ENCODE peak calls at places on chromosomes 7 and 10, in six cellular contexts. C is brain microvascular endothelial cell, O is AG04450, P is GM20000, N is IMR-90, X is A549. R is an unnamed sample.

GRCh38 chr10:42475168-42476098 is 162.9 kb downstream of the ZNF33B start:
- DNase-seq in O (no peak), C (peak; percentile 11), P (no peak), X (no peak), N (peak; percentile 16), R (no peak)

GRCh38 chr7:7861211-7861633 is 107.4 kb upstream of the GLCCI1 start:
- DNase-seq in C (peak; percentile 51), N (peak; percentile 87), O (peak; percentile 63), P (no peak), X (peak; percentile 9), R (no peak)

GRCh38 chr10:95559466-95559865 is 1.7 kb downstream of the SORBS1 start:
- DNase-seq in P (no peak), O (no peak), X (no peak), N (no peak), C (no peak), R (no peak)

GRCh38 chr10:132563485-132564248 is 26.1 kb downstream of the INPP5A start:
- DNase-seq in O (no peak), N (no peak), C (peak; percentile 17), P (peak; percentile 75), X (no peak), R (peak; percentile 71)

GRCh38 chr7:7944619-7945282 is 23.8 kb upstream of the GLCCI1 start:
- DNase-seq in X (no peak), C (no peak), P (peak; percentile 75), O (no peak), N (no peak), R (peak; percentile 66)

GRCh38 chr7:47539398-47540052 is 42.4 kb downstream of the TNS3 start:
- DNase-seq in N (peak; percentile 92), X (peak; percentile 71), P (no peak), C (peak; percentile 72), O (peak; percentile 41), R (no peak)

GRCh38 chr7:80831996-80832395 is 86.9 kb downstream of the SEMA3C start:
- DNase-seq in N (peak; percentile 57), P (no peak), O (no peak), C (no peak), X (no peak), R (no peak)

GRCh38 chr10:83820033-83820432 is 319.3 kb upstream of the GHITM start:
- DNase-seq in P (no peak), X (no peak), O (no peak), C (no peak), N (no peak), R (no peak)

GRCh38 chr10:30028006-30028441 is 31.4 kb downstream of the JCAD start:
- DNase-seq in P (no peak), N (no peak), X (no peak), O (no peak), C (no peak), R (no peak)

GRCh38 chr10:58570979-58571378 is 58.3 kb downstream of the BICC1 start:
- DNase-seq in N (no peak), P (no peak), C (no peak), O (no peak), X (no peak), R (no peak)

GRCh38 chr10:104279550-104280259 is 10.7 kb downstream of the GSTO2 start:
- DNase-seq in X (no peak), P (no peak), C (no peak), O (no peak), N (no peak), R (no peak)

GRCh38 chr7:158828343-158829020 is 827 bp downstream of the ESYT2 start:
- DNase-seq in X (peak; percentile 29), O (no peak), N (no peak), P (peak; percentile 56), C (no peak), R (peak; percentile 30)

GRCh38 chr7:32290015-32290414 is 200.2 kb downstream of the LSM5 start:
- DNase-seq in N (no peak), O (no peak), P (no peak), C (no peak), X (no peak), R (no peak)

GRCh38 chr7:110803602-110804143 is 287.3 kb upstream of the LRRN3 start:
- DNase-seq in P (no peak), C (no peak), N (no peak), X (no peak), O (no peak), R (no peak)

GRCh38 chr7:156240532-156240931 is 400.0 kb upstream of the RNF32 start:
- DNase-seq in O (no peak), P (no peak), C (no peak), N (no peak), X (no peak), R (no peak)

GRCh38 chr10:130927157-130927556 is 384.4 kb downstream of the TCERG1L start:
- DNase-seq in N (no peak), C (no peak), P (peak; percentile 14), X (no peak), O (no peak), R (no peak)

GRCh38 chr7:75943864-75944263 is 28.9 kb downstream of the POR start:
- DNase-seq in N (peak; percentile 65), X (peak; percentile 45), P (no peak), O (no peak), C (no peak), R (no peak)

GRCh38 chr10:29948971-29949370 is 110.4 kb downstream of the JCAD start:
- DNase-seq in P (no peak), C (peak; percentile 49), O (no peak), N (no peak), X (no peak), R (no peak)

GRCh38 chr10:99345350-99345749 is 16.2 kb downstream of the CNNM1 start:
- DNase-seq in N (peak; percentile 68), P (no peak), C (no peak), X (peak; percentile 89), O (no peak), R (no peak)

GRCh38 chr10:87677595-87677994 is 17.9 kb downstream of the PAPSS2 start:
- DNase-seq in P (no peak), N (no peak), X (no peak), O (no peak), C (no peak), R (no peak)

GRCh38 chr10:73774637-73775036 is 7.2 kb upstream of the CHCHD1 start:
- DNase-seq in N (peak; percentile 24), O (no peak), C (no peak), P (peak; percentile 40), X (peak; percentile 47), R (no peak)

GRCh38 chr7:89621925-89622641 is 532.2 kb upstream of the STEAP1 start:
- DNase-seq in P (no peak), C (no peak), N (no peak), O (no peak), X (no peak), R (no peak)

GRCh38 chr10:78572565-78572964 is 496.2 kb upstream of the ZMIZ1 start:
- DNase-seq in C (no peak), O (no peak), P (no peak), X (no peak), N (no peak), R (no peak)

GRCh38 chr10:120490288-120490687 is 33.3 kb downstream of the PLPP4 start:
- DNase-seq in N (no peak), P (no peak), O (no peak), C (no peak), X (no peak), R (no peak)

GRCh38 chr10:34305189-34305588 is 509.9 kb downstream of the PARD3 start:
- DNase-seq in N (no peak), O (no peak), P (peak; percentile 10), X (peak; percentile 50), C (no peak), R (peak; percentile 31)

GRCh38 chr7:104826140-104826539 is 187.9 kb upstream of the KMT2E start:
- DNase-seq in C (no peak), N (no peak), P (no peak), X (no peak), O (no peak), R (no peak)

GRCh38 chr10:93333278-93333978 is 148.7 kb downstream of the MYOF start:
- DNase-seq in X (no peak), P (no peak), O (no peak), C (no peak), N (no peak), R (no peak)

GRCh38 chr7:45576249-45576929 is 2.2 kb downstream of the ADCY1 start:
- DNase-seq in C (no peak), N (no peak), P (no peak), X (no peak), O (no peak), R (no peak)

GRCh38 chr7:22433710-22434460 is 66.1 kb downstream of the STEAP1B start:
- DNase-seq in N (peak; percentile 47), O (no peak), X (no peak), P (no peak), C (peak; percentile 52), R (no peak)
- TF ChIP-seq CTCF in N (no peak), O (no peak), X (no peak), P (no peak), C (peak; percentile 32), R (no peak)

GRCh38 chr7:127628445-127628844 is 10.5 kb upstream of the PAX4 start:
- DNase-seq in O (no peak), X (no peak), C (no peak), N (no peak), P (no peak), R (no peak)
- TF ChIP-seq CTCF in O (peak; percentile 12), X (no peak), C (peak; percentile 21), N (no peak), P (peak; percentile 8), R (no peak)

GRCh38 chr10:102001435-102002068 is 54.4 kb downstream of the ARMH3 start:
- DNase-seq in O (no peak), X (no peak), P (peak; percentile 53), C (no peak), N (no peak), R (peak; percentile 46)
- TF ChIP-seq CTCF in O (no peak), X (no peak), P (no peak), C (no peak), N (no peak), R (no peak)

GRCh38 chr10:52252322-52252721 is 61.8 kb upstream of the DKK1 start:
- DNase-seq in X (no peak), N (no peak), C (no peak), P (no peak), O (no peak), R (no peak)
- TF ChIP-seq CTCF in X (no peak), N (no peak), C (no peak), P (no peak), O (no peak), R (no peak)

GRCh38 chr7:35035511-35035921 is 1.8 kb downstream of the DPY19L1 start:
- DNase-seq in N (peak; percentile 56), X (peak; percentile 75), O (no peak), P (peak; percentile 63), C (peak; percentile 44), R (peak; percentile 26)
- TF ChIP-seq CTCF in N (peak; percentile 23), X (peak; percentile 54), O (no peak), P (peak; percentile 27), C (peak; percentile 25), R (peak; percentile 41)

GRCh38 chr7:100678291-100678984 is 4.9 kb downstream of the GNB2 start:
- DNase-seq in X (no peak), P (peak; percentile 22), O (no peak), C (no peak), N (no peak), R (no peak)
- TF ChIP-seq CTCF in X (no peak), P (no peak), O (no peak), C (no peak), N (no peak), R (no peak)